ENCODE peak calls at places on chromosomes 7 and 10, in seven cellular contexts. One of them, this sample, is unnamed.

GRCh38 chr7:70040971-70041766 is 442.9 kb downstream of the AUTS2 start:
- DNase-seq in WTC11: no peak
- DNase-seq in right lobe of liver: no peak
- DNase-seq in neural crest cell: no peak
- DNase-seq in T-helper 9 cell: no peak
- DNase-seq in NCI-H510A: no peak
- DNase-seq in LoVo: peak
- DNase-seq in this sample: peak

GRCh38 chr7:8284606-8285005 is 22.6 kb upstream of the ICA1 start:
- DNase-seq in neural crest cell: no peak
- DNase-seq in LoVo: no peak
- DNase-seq in right lobe of liver: no peak
- DNase-seq in T-helper 9 cell: no peak
- DNase-seq in NCI-H510A: no peak
- DNase-seq in WTC11: no peak
- DNase-seq in this sample: no peak

GRCh38 chr10:5632430-5632829 is 34.0 kb downstream of the ASB13 start:
- DNase-seq in WTC11: no peak
- DNase-seq in neural crest cell: no peak
- DNase-seq in NCI-H510A: no peak
- DNase-seq in right lobe of liver: peak
- DNase-seq in LoVo: peak
- DNase-seq in T-helper 9 cell: no peak
- DNase-seq in this sample: no peak

GRCh38 chr7:130733866-130734524 is at the start of gene KLF14:
- DNase-seq in NCI-H510A: no peak
- DNase-seq in LoVo: peak
- DNase-seq in WTC11: peak
- DNase-seq in T-helper 9 cell: peak
- DNase-seq in neural crest cell: peak
- DNase-seq in right lobe of liver: no peak
- DNase-seq in this sample: peak

GRCh38 chr10:93481931-93482834 is at the start of gene MYOF:
- DNase-seq in NCI-H510A: peak
- DNase-seq in WTC11: peak
- DNase-seq in neural crest cell: no peak
- DNase-seq in T-helper 9 cell: no peak
- DNase-seq in LoVo: peak
- DNase-seq in right lobe of liver: peak
- DNase-seq in this sample: peak

GRCh38 chr7:455110-455928 is 64.3 kb downstream of the PDGFA start:
- DNase-seq in neural crest cell: no peak
- DNase-seq in T-helper 9 cell: no peak
- DNase-seq in NCI-H510A: no peak
- DNase-seq in LoVo: peak
- DNase-seq in WTC11: no peak
- DNase-seq in right lobe of liver: peak
- DNase-seq in this sample: no peak

GRCh38 chr7:124397134-124397533 is 364.3 kb upstream of the TMEM229A start:
- DNase-seq in LoVo: no peak
- DNase-seq in neural crest cell: no peak
- DNase-seq in T-helper 9 cell: no peak
- DNase-seq in NCI-H510A: no peak
- DNase-seq in right lobe of liver: no peak
- DNase-seq in WTC11: no peak
- DNase-seq in this sample: no peak

GRCh38 chr10:96632974-96633373 is 46.2 kb upstream of the TM9SF3 start:
- DNase-seq in T-helper 9 cell: no peak
- DNase-seq in right lobe of liver: no peak
- DNase-seq in WTC11: no peak
- DNase-seq in LoVo: no peak
- DNase-seq in neural crest cell: no peak
- DNase-seq in NCI-H510A: peak
- DNase-seq in this sample: no peak

GRCh38 chr10:11424456-11425287 is 186.8 kb downstream of the USP6NL start:
- DNase-seq in right lobe of liver: no peak
- DNase-seq in NCI-H510A: no peak
- DNase-seq in LoVo: peak
- DNase-seq in neural crest cell: peak
- DNase-seq in WTC11: peak
- DNase-seq in T-helper 9 cell: no peak
- DNase-seq in this sample: peak

GRCh38 chr10:90856964-90857634 is 740 bp downstream of the HTR7 start:
- DNase-seq in NCI-H510A: no peak
- DNase-seq in right lobe of liver: no peak
- DNase-seq in WTC11: peak
- DNase-seq in neural crest cell: no peak
- DNase-seq in LoVo: no peak
- DNase-seq in T-helper 9 cell: peak
- DNase-seq in this sample: peak

GRCh38 chr10:133405844-133406527 is 12.0 kb downstream of the MTG1 start:
- DNase-seq in WTC11: no peak
- DNase-seq in T-helper 9 cell: no peak
- DNase-seq in NCI-H510A: no peak
- DNase-seq in right lobe of liver: no peak
- DNase-seq in neural crest cell: no peak
- DNase-seq in LoVo: no peak
- DNase-seq in this sample: peak

GRCh38 chr7:156892086-156892800 is 740 bp downstream of the LMBR1 start:
- DNase-seq in LoVo: peak
- DNase-seq in right lobe of liver: peak
- DNase-seq in T-helper 9 cell: peak
- DNase-seq in NCI-H510A: peak
- DNase-seq in WTC11: peak
- DNase-seq in neural crest cell: peak
- DNase-seq in this sample: peak

GRCh38 chr7:48168159-48168558 is 3.1 kb upstream of the ABCA13 start:
- DNase-seq in WTC11: no peak
- DNase-seq in T-helper 9 cell: no peak
- DNase-seq in neural crest cell: no peak
- DNase-seq in LoVo: no peak
- DNase-seq in right lobe of liver: no peak
- DNase-seq in NCI-H510A: no peak
- DNase-seq in this sample: no peak

GRCh38 chr10:114482480-114482879 is 78.2 kb upstream of the AFAP1L2 start:
- DNase-seq in neural crest cell: no peak
- DNase-seq in right lobe of liver: no peak
- DNase-seq in WTC11: no peak
- DNase-seq in LoVo: no peak
- DNase-seq in NCI-H510A: no peak
- DNase-seq in T-helper 9 cell: no peak
- DNase-seq in this sample: no peak

GRCh38 chr10:78771215-78771614 is 297.6 kb upstream of the ZMIZ1 start:
- DNase-seq in LoVo: no peak
- DNase-seq in NCI-H510A: no peak
- DNase-seq in WTC11: no peak
- DNase-seq in right lobe of liver: no peak
- DNase-seq in neural crest cell: no peak
- DNase-seq in T-helper 9 cell: no peak
- DNase-seq in this sample: no peak

GRCh38 chr10:13809447-13809846 is 222.7 kb downstream of the PRPF18 start:
- DNase-seq in WTC11: peak
- DNase-seq in neural crest cell: no peak
- DNase-seq in T-helper 9 cell: no peak
- DNase-seq in NCI-H510A: no peak
- DNase-seq in LoVo: no peak
- DNase-seq in right lobe of liver: no peak
- DNase-seq in this sample: no peak

GRCh38 chr7:87599336-87599735 is 1.3 kb downstream of the ABCB1 start:
- DNase-seq in neural crest cell: no peak
- DNase-seq in NCI-H510A: peak
- DNase-seq in right lobe of liver: no peak
- DNase-seq in LoVo: no peak
- DNase-seq in WTC11: no peak
- DNase-seq in T-helper 9 cell: peak
- DNase-seq in this sample: peak